ENCODE peak calls at places on chromosome 7, in eight cellular contexts. I is astrocyte, B is H9, K is fibroblast of lung, A is A673, Z is ascending aorta, F is PC-3, R is trophoblast cell. P is an unnamed sample.

GRCh38 chr7:131443496-131443895 is 112.9 kb downstream of the PODXL start:
- DNase-seq in I (no peak), B (no peak), K (peak; percentile 27), A (no peak), Z (no peak), F (no peak), R (peak; percentile 97), P (no peak)

GRCh38 chr7:156527458-156527890 is 113.1 kb upstream of the RNF32 start:
- DNase-seq in I (no peak), B (no peak), K (no peak), A (no peak), Z (no peak), F (no peak), R (peak; percentile 5), P (no peak)

GRCh38 chr7:75981450-75982305 is 12.7 kb downstream of the TMEM120A start:
- DNase-seq in I (no peak), B (no peak), K (no peak), A (no peak), Z (no peak), F (no peak), R (no peak), P (no peak)

GRCh38 chr7:101586078-101586941 is 42.8 kb downstream of the MYL10 start:
- DNase-seq in I (no peak), B (no peak), K (no peak), A (no peak), Z (no peak), F (no peak), R (no peak), P (no peak)

GRCh38 chr7:113444281-113444680 is 325.9 kb upstream of the SMIM30 start:
- DNase-seq in I (no peak), B (no peak), K (peak; percentile 1), A (no peak), Z (no peak), F (no peak), R (no peak), P (no peak)

GRCh38 chr7:36127075-36127740 is 25.8 kb upstream of the EEPD1 start:
- DNase-seq in I (no peak), B (no peak), K (no peak), A (no peak), Z (no peak), F (no peak), R (no peak), P (no peak)

GRCh38 chr7:73921623-73922528 is 60.9 kb downstream of the TMEM270 start:
- DNase-seq in I (no peak), B (no peak), K (no peak), A (no peak), Z (no peak), F (no peak), R (no peak), P (no peak)

GRCh38 chr7:153390955-153391354 is 631.4 kb downstream of the ACTR3B start:
- DNase-seq in I (no peak), B (no peak), K (no peak), A (no peak), Z (no peak), F (no peak), R (no peak), P (no peak)

GRCh38 chr7:113705439-113705838 is 213.4 kb downstream of the PPP1R3A start:
- DNase-seq in I (no peak), B (no peak), K (peak; percentile 43), A (no peak), Z (no peak), F (no peak), R (no peak), P (no peak)

GRCh38 chr7:141362580-141363435 is 188.4 kb upstream of the AGK start:
- DNase-seq in I (peak; percentile 88), B (no peak), K (peak; percentile 66), A (no peak), Z (no peak), F (peak; percentile 67), R (peak; percentile 33), P (no peak)

GRCh38 chr7:89726548-89726947 is 427.7 kb upstream of the STEAP1 start:
- DNase-seq in I (no peak), B (no peak), K (no peak), A (no peak), Z (no peak), F (no peak), R (no peak), P (no peak)

GRCh38 chr7:116325517-116325916 is 115.2 kb downstream of the TES start:
- DNase-seq in I (no peak), B (no peak), K (no peak), A (no peak), Z (no peak), F (no peak), R (peak; percentile 38), P (no peak)

GRCh38 chr7:105816954-105817615 is 59.3 kb downstream of the ATXN7L1 start:
- DNase-seq in I (no peak), B (no peak), K (no peak), A (no peak), Z (no peak), F (no peak), R (no peak), P (no peak)

GRCh38 chr7:41268874-41269273 is 434.0 kb downstream of the INHBA start:
- DNase-seq in I (peak; percentile 26), B (no peak), K (no peak), A (peak; percentile 3), Z (no peak), F (no peak), R (no peak), P (no peak)

DNA sequence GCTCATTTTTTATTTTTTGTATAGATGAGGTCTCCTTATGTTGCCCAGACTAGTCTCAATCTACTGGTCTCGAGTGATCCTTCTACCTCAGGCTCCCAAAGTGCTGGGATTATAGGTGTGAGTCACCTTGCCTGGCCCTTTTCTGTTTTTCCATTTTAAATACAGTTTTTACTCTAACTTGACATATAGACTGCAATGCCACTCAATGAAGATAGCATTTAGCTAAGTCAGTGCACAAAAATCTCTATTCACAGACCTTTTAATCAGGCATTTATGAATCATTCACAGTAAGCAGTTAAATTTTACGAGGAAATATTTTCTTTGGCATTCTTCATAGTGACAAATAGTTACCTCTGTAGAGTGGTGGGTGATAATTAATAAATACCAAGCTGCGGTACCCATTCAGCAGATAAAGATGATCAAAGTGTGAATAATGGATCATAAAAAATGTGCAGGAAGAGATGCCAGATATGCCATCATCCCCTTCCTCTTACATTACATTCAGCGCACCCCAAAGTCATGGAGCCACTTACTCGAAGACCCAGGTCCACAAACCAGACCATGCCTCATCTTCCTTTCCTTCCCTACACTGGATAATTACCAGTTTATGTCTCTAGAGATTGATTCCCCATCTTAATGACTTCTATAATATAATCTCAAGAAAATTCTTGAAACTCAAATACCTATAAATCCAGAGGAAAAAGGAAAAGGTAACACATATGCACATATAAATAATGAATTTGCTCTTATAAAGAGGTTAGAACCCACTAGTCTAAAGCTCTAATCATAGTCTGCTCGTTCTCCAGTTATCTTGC is 56.0 kb downstream of the UBE2H start:
- DNase-seq in I (peak; percentile 76), B (no peak), K (no peak), A (no peak), Z (no peak), F (peak; percentile 70), R (no peak), P (no peak)
- H3K27ac ChIP-seq in I (peak overlapping the region; percentile 60), B (no peak overlapping the region), K (no peak overlapping the region), A (no peak overlapping the region), Z (peak overlapping the region; percentile 32), F (peak overlapping the region; percentile 54), R (no peak overlapping the region), P (no peak overlapping the region)

GRCh38 chr7:155043756-155044155 is 26.4 kb upstream of the HTR5A start:
- DNase-seq in I (no peak), B (peak; percentile 39), K (no peak), A (no peak), Z (no peak), F (no peak), R (no peak), P (no peak)
- H3K27me3 ChIP-seq in I (no peaks in the 10 kb centered on the region), B (no peaks in the 10 kb centered on the region), K (no peaks in the 10 kb centered on the region), A (peaks cover 15% of the 10 kb centered on the region), Z (no peaks in the 10 kb centered on the region), F (peaks cover under 1% of the 10 kb centered on the region), R (no peaks in the 10 kb centered on the region), P (no peaks in the 10 kb centered on the region)

GRCh38 chr7:16786257-16786656 is 18.5 kb downstream of the AGR2 start:
- DNase-seq in I (no peak), B (no peak), K (no peak), A (no peak), Z (no peak), F (no peak), R (peak; percentile 49), P (no peak)
- H3K27ac ChIP-seq in I (no peak overlapping the region), B (no peak overlapping the region), K (no peak overlapping the region), A (no peak overlapping the region), Z (no peak overlapping the region), F (no peak overlapping the region), R (no peak overlapping the region), P (no peak overlapping the region)

GRCh38 chr7:72546586-72546985 is 134.4 kb upstream of the CALN1 start:
- DNase-seq in I (no peak), B (no peak), K (no peak), A (no peak), Z (no peak), F (no peak), R (no peak), P (no peak)
- H3K27me3 ChIP-seq in I (no peaks in the 10 kb centered on the region), B (no peaks in the 10 kb centered on the region), K (no peaks in the 10 kb centered on the region), A (no peaks in the 10 kb centered on the region), Z (no peaks in the 10 kb centered on the region), F (no peaks in the 10 kb centered on the region), R (no peaks in the 10 kb centered on the region), P (no peaks in the 10 kb centered on the region)

GRCh38 chr7:39733881-39734571 is 110.7 kb downstream of the RALA start:
- DNase-seq in I (peak; percentile 94), B (no peak), K (peak; percentile 50), A (peak; percentile 41), Z (no peak), F (peak; percentile 77), R (peak; percentile 68), P (no peak)
- H3K27ac ChIP-seq in I (peak overlapping the region; percentile 97), B (peak overlapping the region; percentile 19), K (peak overlapping the region; percentile 98), A (peak overlapping the region; percentile 76), Z (peak overlapping the region; percentile 78), F (peak overlapping the region; percentile 64), R (peak overlapping the region; percentile 54), P (peak overlapping the region; percentile 71)

P was measured in CD4-positive, alpha-beta T cell.